ENCODE peak calls at places on chromosome 6, in nine cellular contexts. Q, E, W, K, P, U, X, M and F are unnamed samples.

GRCh38 chr6:11791354-11792107 is 12.9 kb upstream of the ADTRP start:
- DNase-seq in Q (no peak), E (no peak), W (no peak), K (no peak), P (no peak), U (no peak), X (no peak), M (peak), F (no peak)

GRCh38 chr6:6007311-6008113 is 787 bp upstream of the NRN1 start:
- DNase-seq in Q (peak), E (peak), W (peak), K (no peak), P (peak), U (no peak), X (peak), M (peak), F (peak)

GRCh38 chr6:124793406-124793805 is 168.8 kb upstream of the RNF217 start:
- DNase-seq in Q (no peak), E (no peak), W (no peak), K (no peak), P (no peak), U (no peak), X (no peak), M (no peak), F (no peak)

GRCh38 chr6:81793811-81794210 is 41.3 kb upstream of the TENT5A start:
- DNase-seq in Q (no peak), E (peak), W (no peak), K (no peak), P (no peak), U (no peak), X (peak), M (no peak), F (no peak)

GRCh38 chr6:96015321-96015790 is 418 bp upstream of the FUT9 start:
- DNase-seq in Q (peak), E (no peak), W (no peak), K (no peak), P (peak), U (no peak), X (no peak), M (no peak), F (no peak)

GRCh38 chr6:160661129-160661723 is 2.8 kb downstream of the LPA start:
- DNase-seq in Q (no peak), E (no peak), W (no peak), K (no peak), P (no peak), U (no peak), X (no peak), M (no peak), F (no peak)

GRCh38 chr6:168180548-168181011 is 101.6 kb upstream of the FRMD1 start:
- DNase-seq in Q (peak), E (peak), W (no peak), K (no peak), P (no peak), U (no peak), X (no peak), M (no peak), F (peak)

GRCh38 chr6:39755231-39755630 is 30.0 kb upstream of the KIF6 start:
- DNase-seq in Q (no peak), E (peak), W (no peak), K (no peak), P (no peak), U (no peak), X (no peak), M (no peak), F (no peak)

GRCh38 chr6:122059918-122060317 is 339.5 kb upstream of the HSF2 start:
- DNase-seq in Q (no peak), E (no peak), W (no peak), K (no peak), P (no peak), U (no peak), X (no peak), M (no peak), F (no peak)

GRCh38 chr6:144364727-144365126 is 79.6 kb downstream of the UTRN start:
- DNase-seq in Q (no peak), E (no peak), W (no peak), K (no peak), P (no peak), U (no peak), X (no peak), M (no peak), F (no peak)

GRCh38 chr6:47426524-47427302 is 50.9 kb upstream of the CD2AP start:
- DNase-seq in Q (no peak), E (no peak), W (no peak), K (no peak), P (no peak), U (no peak), X (no peak), M (no peak), F (no peak)

GRCh38 chr6:157068691-157069228 is 254.6 kb downstream of the TMEM242 start:
- DNase-seq in Q (no peak), E (peak), W (no peak), K (peak), P (no peak), U (no peak), X (no peak), M (no peak), F (no peak)

GRCh38 chr6:90610671-90611542 is 24.0 kb upstream of the MAP3K7 start:
- DNase-seq in Q (peak), E (peak), W (peak), K (no peak), P (peak), U (no peak), X (peak), M (peak), F (no peak)

GRCh38 chr6:118325220-118325860 is 222.8 kb upstream of the PLN start:
- DNase-seq in Q (no peak), E (peak), W (no peak), K (no peak), P (peak), U (no peak), X (peak), M (no peak), F (no peak)

GRCh38 chr6:13351271-13351670 is 22.9 kb upstream of the TBC1D7 start:
- DNase-seq in Q (no peak), E (no peak), W (no peak), K (no peak), P (no peak), U (no peak), X (no peak), M (no peak), F (no peak)

GRCh38 chr6:152110878-152111820 is 303.7 kb downstream of the ESR1 start:
- DNase-seq in Q (no peak), E (peak), W (no peak), K (no peak), P (peak), U (no peak), X (peak), M (no peak), F (no peak)

GRCh38 chr6:41184761-41185160 is 16.2 kb downstream of the TREML2 start:
- DNase-seq in Q (no peak), E (no peak), W (no peak), K (no peak), P (no peak), U (no peak), X (no peak), M (no peak), F (no peak)

GRCh38 chr6:154258064-154258757 is 98.4 kb downstream of the IPCEF1 start:
- DNase-seq in Q (no peak), E (no peak), W (no peak), K (no peak), P (no peak), U (no peak), X (no peak), M (no peak), F (no peak)

GRCh38 chr6:130176378-130176777 is 46.4 kb downstream of the SAMD3 start:
- DNase-seq in Q (no peak), E (no peak), W (no peak), K (no peak), P (no peak), U (no peak), X (no peak), M (no peak), F (no peak)

GRCh38 chr6:105510746-105511145 is 107.9 kb upstream of the PREP start:
- DNase-seq in Q (no peak), E (peak), W (no peak), K (no peak), P (no peak), U (no peak), X (peak), M (no peak), F (no peak)

GRCh38 chr6:144334150-144334708 is 49.1 kb downstream of the UTRN start:
- DNase-seq in Q (no peak), E (no peak), W (no peak), K (no peak), P (peak), U (no peak), X (no peak), M (peak), F (peak)

GRCh38 chr6:3977875-3978711 is 100.8 kb downstream of the FAM217A start:
- DNase-seq in Q (no peak), E (peak), W (peak), K (peak), P (no peak), U (peak), X (peak), M (peak), F (no peak)

GRCh38 chr6:136701011-136701410 is 91.3 kb downstream of the MAP3K5 start:
- DNase-seq in Q (peak), E (no peak), W (no peak), K (peak), P (no peak), U (no peak), X (no peak), M (no peak), F (no peak)

GRCh38 chr6:31070711-31071197 is 41.6 kb downstream of the C6orf15 start:
- DNase-seq in Q (peak), E (peak), W (peak), K (peak), P (no peak), U (peak), X (peak), M (no peak), F (no peak)

GRCh38 chr6:127216821-127217789 is 49.6 kb upstream of the RNF146 start:
- DNase-seq in Q (no peak), E (no peak), W (no peak), K (no peak), P (no peak), U (no peak), X (no peak), M (no peak), F (no peak)

GRCh38 chr6:169592558-169592957 is 109.3 kb downstream of the WDR27 start:
- DNase-seq in Q (no peak), E (peak), W (no peak), K (peak), P (no peak), U (no peak), X (peak), M (no peak), F (no peak)

GRCh38 chr6:33313709-33314514 is at the start of gene TAPBP:
- DNase-seq in Q (peak), E (peak), W (peak), K (peak), P (peak), U (no peak), X (peak), M (peak), F (peak)

GRCh38 chr6:108945686-108946158 is 97.5 kb downstream of the ARMC2 start:
- DNase-seq in Q (no peak), E (peak), W (no peak), K (no peak), P (peak), U (no peak), X (peak), M (no peak), F (peak)

GRCh38 chr6:98775205-98775604 is 59.2 kb upstream of the POU3F2 start:
- DNase-seq in Q (no peak), E (peak), W (no peak), K (no peak), P (no peak), U (no peak), X (no peak), M (no peak), F (no peak)

GRCh38 chr6:157603314-157603940 is 219.6 kb upstream of the SNX9 start:
- DNase-seq in Q (no peak), E (no peak), W (peak), K (no peak), P (no peak), U (no peak), X (no peak), M (no peak), F (no peak)

GRCh38 chr6:55033021-55033546 is 141.2 kb upstream of the HCRTR2 start:
- DNase-seq in Q (no peak), E (peak), W (no peak), K (no peak), P (no peak), U (no peak), X (no peak), M (no peak), F (no peak)

GRCh38 chr6:126650931-126651330 is 311.0 kb downstream of the CENPW start:
- DNase-seq in Q (no peak), E (peak), W (no peak), K (no peak), P (no peak), U (no peak), X (peak), M (no peak), F (no peak)

GRCh38 chr6:170221753-170222400 is 69.0 kb downstream of the DLL1 start:
- DNase-seq in Q (peak), E (no peak), W (no peak), K (no peak), P (no peak), U (no peak), X (no peak), M (no peak), F (peak)